ENCODE peak calls at places on chromosomes 2 and 18, in nine cellular contexts. Z is GM23338; L is K562; S is ovary; O is Peyer's patch; K is WERI-Rb-1; G is fibroblast of lung; E is CD4-positive, alpha-beta memory T cell; D is MM.1S. X is an unnamed sample. For H3K27me3, the result is how much of the 10 kb centered on the place peaks cover.

GRCh38 chr2:56565143-56565542 is 381.4 kb downstream of the CCDC85A start:
- DNase-seq in Z (no peak), L (no peak), S (no peak), O (no peak), K (no peak), G (peak), E (no peak), D (no peak), X (no peak)

GRCh38 chr2:226892729-226893128 is 56.9 kb downstream of the RHBDD1 start:
- DNase-seq in Z (no peak), L (no peak), S (no peak), O (no peak), K (no peak), G (no peak), E (no peak), D (no peak), X (no peak)

GRCh38 chr2:211744379-211744778 is 794.2 kb downstream of the ERBB4 start:
- DNase-seq in Z (no peak), L (no peak), S (no peak), O (no peak), K (no peak), G (no peak), E (no peak), D (no peak), X (no peak)

GRCh38 chr2:183292028-183292427 is 167.8 kb downstream of the NUP35 start:
- DNase-seq in Z (peak), L (no peak), S (no peak), O (no peak), K (peak), G (no peak), E (no peak), D (no peak), X (no peak)

GRCh38 chr2:120712180-120712678 is 23.4 kb upstream of the GLI2 start:
- DNase-seq in Z (no peak), L (no peak), S (no peak), O (no peak), K (peak), G (peak), E (no peak), D (no peak), X (no peak)

GRCh38 chr2:48448274-48449061 is 81.5 kb upstream of the STON1 start:
- DNase-seq in Z (no peak), L (no peak), S (no peak), O (no peak), K (no peak), G (peak), E (peak), D (peak), X (no peak)

GRCh38 chr2:176817061-176817565 is 395.5 kb upstream of the HNRNPA3 start:
- DNase-seq in Z (peak), L (no peak), S (no peak), O (no peak), K (peak), G (no peak), E (no peak), D (no peak), X (no peak)

GRCh38 chr2:181070119-181070833 is 89.9 kb downstream of the UBE2E3 start:
- DNase-seq in Z (no peak), L (peak), S (no peak), O (no peak), K (peak), G (peak), E (no peak), D (no peak), X (no peak)

GRCh38 chr18:6607348-6607747 is 122.2 kb upstream of the ARHGAP28 start:
- DNase-seq in Z (no peak), L (no peak), S (no peak), O (no peak), K (no peak), G (no peak), E (no peak), D (no peak), X (no peak)

GRCh38 chr18:49476664-49477411 is 10.2 kb downstream of the C18orf32 start:
- DNase-seq in Z (peak), L (no peak), S (no peak), O (no peak), K (peak), G (peak), E (no peak), D (no peak), X (no peak)

GRCh38 chr2:145563752-145564615 is 1044.1 kb upstream of the ZEB2 start:
- DNase-seq in Z (no peak), L (no peak), S (no peak), O (no peak), K (no peak), G (peak), E (no peak), D (no peak), X (no peak)

GRCh38 chr18:78781601-78781960 is 198.0 kb upstream of the SALL3 start:
- DNase-seq in Z (no peak), L (no peak), S (no peak), O (no peak), K (no peak), G (no peak), E (no peak), D (no peak), X (no peak)
- H3K27me3 ChIP-seq in Z (under half), L (under half), S (under half), O (under half), K (under half), G (under half), E (under half), D (under half), X (under half)

GRCh38 chr2:219687266-219687665 is 59.8 kb downstream of the SLC4A3 start:
- DNase-seq in Z (no peak), L (no peak), S (no peak), O (no peak), K (no peak), G (peak), E (no peak), D (no peak), X (no peak)
- H3K27me3 ChIP-seq in Z (under half), L (under half), S (under half), O (under half), K (under half), G (under half), E (under half), D (under half), X (under half)

GRCh38 chr2:19359021-19359357 is 566 bp upstream of the OSR1 start:
- DNase-seq in Z (no peak), L (no peak), S (no peak), O (no peak), K (no peak), G (no peak), E (no peak), D (no peak), X (no peak)
- H3K27me3 ChIP-seq in Z (half or more), L (half or more), S (under half), O (under half), K (half or more), G (under half), E (half or more), D (half or more), X (half or more)

DNA sequence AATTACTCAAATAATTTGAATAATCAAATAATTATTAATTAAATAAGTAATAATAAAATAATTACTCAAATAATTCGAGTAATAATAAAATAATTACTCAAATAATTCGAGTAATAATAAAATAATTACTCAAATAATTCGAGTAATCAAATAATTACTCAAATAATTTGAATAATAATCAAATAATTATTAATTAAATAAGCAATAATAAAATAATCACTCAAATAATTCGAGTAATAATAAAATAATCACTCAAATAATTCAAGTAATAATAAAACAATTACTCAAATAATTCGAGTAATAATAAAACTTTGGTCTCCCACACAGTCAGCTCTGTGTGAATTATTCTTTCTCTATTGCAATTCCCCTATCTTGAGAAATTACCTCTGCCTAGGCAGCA is 30.0 kb upstream of the LINC00305 start:
- DNase-seq in Z (no peak), L (no peak), S (no peak), O (no peak), K (no peak), G (no peak), E (no peak), D (no peak), X (no peak)
- H3K27me3 ChIP-seq in Z (under half), L (under half), S (under half), O (under half), K (under half), G (under half), E (under half), D (under half), X (under half)

GRCh38 chr2:110099471-110100225 is 16.0 kb downstream of the MALL start:
- DNase-seq in Z (no peak), L (no peak), S (no peak), O (no peak), K (no peak), G (no peak), E (no peak), D (no peak), X (no peak)
- H3K27me3 ChIP-seq in Z (under half), L (under half), S (under half), O (under half), K (under half), G (under half), E (under half), D (under half), X (under half)

GRCh38 chr2:66576381-66577330 is 141.7 kb downstream of the MEIS1 start:
- DNase-seq in Z (peak), L (no peak), S (peak), O (no peak), K (no peak), G (peak), E (no peak), D (no peak), X (no peak)

GRCh38 chr2:66574701-66575624 is 140.0 kb downstream of the MEIS1 start:
- DNase-seq in Z (peak), L (peak), S (peak), O (no peak), K (peak), G (peak), E (no peak), D (no peak), X (no peak)

GRCh38 chr2:66573866-66574265 is 138.9 kb downstream of the MEIS1 start:
- DNase-seq in Z (peak), L (no peak), S (peak), O (no peak), K (no peak), G (peak), E (no peak), D (no peak), X (no peak)

GRCh38 chr2:66577331-66578041 is 142.6 kb downstream of the MEIS1 start:
- DNase-seq in Z (peak), L (no peak), S (peak), O (no peak), K (peak), G (no peak), E (no peak), D (no peak), X (no peak)

GRCh38 chr2:66575625-66576371 is 140.9 kb downstream of the MEIS1 start:
- DNase-seq in Z (peak), L (peak), S (peak), O (no peak), K (peak), G (peak), E (no peak), D (no peak), X (no peak)
- H3K27me3 ChIP-seq in Z (half or more), L (under half), S (under half), O (under half), K (half or more), G (under half), E (under half), D (under half), X (under half)

X was measured in effector memory CD4-positive, alpha-beta T cell.